ENCODE peak calls at places on chromosomes 5 and 9, in six cellular contexts. One of them, this sample, is unnamed.

GRCh38 chr5:179823937-179824744 is 3.4 kb downstream of the SQSTM1 start:
- DNase-seq in A549: no peak
- DNase-seq in GM12878: no peak
- DNase-seq in K562: no peak
- DNase-seq in endothelial cell of umbilical vein: no peak
- DNase-seq in HepG2: no peak
- DNase-seq in this sample: no peak

GRCh38 chr5:132429451-132430440 is 60.2 kb downstream of the SLC22A5 start:
- DNase-seq in A549: no peak
- DNase-seq in GM12878: no peak
- DNase-seq in K562: no peak
- DNase-seq in endothelial cell of umbilical vein: no peak
- DNase-seq in HepG2: peak; percentile 33
- DNase-seq in this sample: no peak

GRCh38 chr9:116287721-116288120 is 134.1 kb downstream of the PAPPA start:
- DNase-seq in A549: no peak
- DNase-seq in GM12878: no peak
- DNase-seq in K562: no peak
- DNase-seq in endothelial cell of umbilical vein: no peak
- DNase-seq in HepG2: no peak
- DNase-seq in this sample: no peak

GRCh38 chr5:34658023-34658422 is 1.9 kb downstream of the RAI14 start:
- DNase-seq in A549: peak; percentile 82
- DNase-seq in GM12878: no peak
- DNase-seq in K562: no peak
- DNase-seq in endothelial cell of umbilical vein: no peak
- DNase-seq in HepG2: peak; percentile 10
- DNase-seq in this sample: no peak

GRCh38 chr5:154995679-154996078 is 17.9 kb upstream of the KIF4B start:
- DNase-seq in A549: no peak
- DNase-seq in GM12878: no peak
- DNase-seq in K562: no peak
- DNase-seq in endothelial cell of umbilical vein: peak; percentile 39
- DNase-seq in HepG2: no peak
- DNase-seq in this sample: peak; percentile 17

GRCh38 chr9:104028827-104029226 is 65.3 kb upstream of the SMC2 start:
- DNase-seq in A549: no peak
- DNase-seq in GM12878: no peak
- DNase-seq in K562: no peak
- DNase-seq in endothelial cell of umbilical vein: no peak
- DNase-seq in HepG2: no peak
- DNase-seq in this sample: no peak

GRCh38 chr9:83307051-83307724 is 231.0 kb downstream of the FRMD3 start:
- DNase-seq in A549: no peak
- DNase-seq in GM12878: no peak
- DNase-seq in K562: no peak
- DNase-seq in endothelial cell of umbilical vein: peak; percentile 37
- DNase-seq in HepG2: no peak
- DNase-seq in this sample: no peak

GRCh38 chr9:121743441-121744001 is 92.1 kb downstream of the DAB2IP start:
- DNase-seq in A549: peak; percentile 96
- DNase-seq in GM12878: no peak
- DNase-seq in K562: peak; percentile 26
- DNase-seq in endothelial cell of umbilical vein: peak; percentile 90
- DNase-seq in HepG2: peak; percentile 85
- DNase-seq in this sample: no peak

GRCh38 chr5:120684213-120684612 is 220.1 kb downstream of the PRR16 start:
- DNase-seq in A549: no peak
- DNase-seq in GM12878: no peak
- DNase-seq in K562: no peak
- DNase-seq in endothelial cell of umbilical vein: no peak
- DNase-seq in HepG2: no peak
- DNase-seq in this sample: peak; percentile 5

GRCh38 chr5:139294372-139295165 is 1.0 kb downstream of the MATR3 start:
- DNase-seq in A549: peak; percentile 52
- DNase-seq in GM12878: no peak
- DNase-seq in K562: peak; percentile 67
- DNase-seq in endothelial cell of umbilical vein: peak; percentile 83
- DNase-seq in HepG2: peak; percentile 56
- DNase-seq in this sample: peak; percentile 88

GRCh38 chr5:174678107-174678506 is 46.3 kb upstream of the MSX2 start:
- DNase-seq in A549: no peak
- DNase-seq in GM12878: no peak
- DNase-seq in K562: no peak
- DNase-seq in endothelial cell of umbilical vein: no peak
- DNase-seq in HepG2: no peak
- DNase-seq in this sample: no peak

GRCh38 chr5:4058899-4059298 is 463.3 kb downstream of the IRX1 start:
- DNase-seq in A549: no peak
- DNase-seq in GM12878: no peak
- DNase-seq in K562: no peak
- DNase-seq in endothelial cell of umbilical vein: no peak
- DNase-seq in HepG2: no peak
- DNase-seq in this sample: no peak

GRCh38 chr9:120558454-120558853 is 21.5 kb downstream of the CDK5RAP2 start:
- DNase-seq in A549: no peak
- DNase-seq in GM12878: no peak
- DNase-seq in K562: no peak
- DNase-seq in endothelial cell of umbilical vein: no peak
- DNase-seq in HepG2: no peak
- DNase-seq in this sample: no peak

DNA sequence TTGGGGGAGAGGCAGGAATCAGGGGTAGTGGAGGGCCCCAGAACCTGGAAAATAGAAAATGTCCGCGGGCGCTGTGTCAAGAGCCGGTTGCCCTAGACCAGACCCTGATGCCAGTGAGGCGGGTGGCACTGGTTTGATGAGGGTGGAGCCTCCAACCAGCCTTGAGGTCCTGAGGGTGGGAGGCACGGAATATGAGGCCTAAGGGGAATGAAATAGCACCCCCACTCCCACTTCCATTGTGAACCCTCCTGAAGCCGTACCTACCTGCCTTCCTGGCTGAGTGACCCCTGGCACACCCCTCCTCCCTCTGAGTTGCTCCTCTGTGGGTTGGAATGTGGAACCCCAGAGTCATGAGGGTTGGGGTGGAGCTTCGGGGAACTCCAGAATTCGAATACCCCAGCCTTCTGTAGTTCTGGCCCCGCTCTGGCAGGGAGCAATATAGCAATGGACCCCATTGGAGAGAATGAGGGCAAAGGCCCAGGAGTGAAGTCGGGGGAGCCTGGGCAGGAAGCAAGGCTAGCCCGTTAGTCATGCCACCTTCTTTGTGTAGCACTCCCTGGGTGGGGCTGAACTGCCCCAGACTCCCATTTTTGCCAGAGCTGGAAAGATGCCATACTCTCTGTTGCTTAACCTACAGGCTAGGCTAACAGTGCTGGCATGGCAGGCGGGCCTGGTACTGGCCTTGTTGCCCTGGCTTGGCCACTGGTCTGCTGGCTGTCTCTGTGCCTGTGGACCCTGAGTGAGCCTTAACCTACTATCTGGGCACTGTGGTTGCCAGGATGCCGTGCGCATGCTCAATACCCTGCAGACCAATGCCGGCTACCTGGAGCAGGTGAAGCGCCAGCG is 1.0 kb downstream of the FPGS start:
- DNase-seq in A549: peak; percentile 64
- DNase-seq in GM12878: no peak
- DNase-seq in K562: no peak
- DNase-seq in endothelial cell of umbilical vein: no peak
- DNase-seq in HepG2: no peak
- DNase-seq in this sample: peak; percentile 38
- TF ChIP-seq MYC in A549: no peak
- TF ChIP-seq MYC in GM12878: no peak
- TF ChIP-seq MYC in K562: no peak
- TF ChIP-seq MYC in endothelial cell of umbilical vein: no peak
- TF ChIP-seq MYC in HepG2: no peak
- TF ChIP-seq MYC in this sample: no peak

GRCh38 chr9:137168907-137169763 is 716 bp downstream of the LRRC26 start:
- DNase-seq in A549: peak; percentile 74
- DNase-seq in GM12878: no peak
- DNase-seq in K562: no peak
- DNase-seq in endothelial cell of umbilical vein: peak; percentile 39
- DNase-seq in HepG2: peak; percentile 32
- DNase-seq in this sample: peak; percentile 32
- TF ChIP-seq MAX in A549: peak; percentile 71
- TF ChIP-seq MAX in GM12878: no peak
- TF ChIP-seq MAX in K562: no peak
- TF ChIP-seq MAX in endothelial cell of umbilical vein: no peak
- TF ChIP-seq MAX in HepG2: peak; percentile 46
- TF ChIP-seq MAX in this sample: no peak

GRCh38 chr9:12784461-12785250 is 9.8 kb downstream of the LURAP1L start:
- DNase-seq in A549: peak; percentile 44
- DNase-seq in GM12878: no peak
- DNase-seq in K562: no peak
- DNase-seq in endothelial cell of umbilical vein: peak; percentile 35
- DNase-seq in HepG2: peak; percentile 96
- DNase-seq in this sample: peak; percentile 28

GRCh38 chr9:12783767-12784460 is 9.1 kb downstream of the LURAP1L start:
- DNase-seq in A549: no peak
- DNase-seq in GM12878: no peak
- DNase-seq in K562: no peak
- DNase-seq in endothelial cell of umbilical vein: no peak
- DNase-seq in HepG2: no peak
- DNase-seq in this sample: no peak

GRCh38 chr9:12785251-12785880 is 10.5 kb downstream of the LURAP1L start:
- DNase-seq in A549: no peak
- DNase-seq in GM12878: no peak
- DNase-seq in K562: no peak
- DNase-seq in endothelial cell of umbilical vein: no peak
- DNase-seq in HepG2: no peak
- DNase-seq in this sample: no peak

GRCh38 chr9:12790026-12790425 is 15.2 kb downstream of the LURAP1L start:
- DNase-seq in A549: no peak
- DNase-seq in GM12878: no peak
- DNase-seq in K562: no peak
- DNase-seq in endothelial cell of umbilical vein: no peak
- DNase-seq in HepG2: no peak
- DNase-seq in this sample: no peak

DNA sequence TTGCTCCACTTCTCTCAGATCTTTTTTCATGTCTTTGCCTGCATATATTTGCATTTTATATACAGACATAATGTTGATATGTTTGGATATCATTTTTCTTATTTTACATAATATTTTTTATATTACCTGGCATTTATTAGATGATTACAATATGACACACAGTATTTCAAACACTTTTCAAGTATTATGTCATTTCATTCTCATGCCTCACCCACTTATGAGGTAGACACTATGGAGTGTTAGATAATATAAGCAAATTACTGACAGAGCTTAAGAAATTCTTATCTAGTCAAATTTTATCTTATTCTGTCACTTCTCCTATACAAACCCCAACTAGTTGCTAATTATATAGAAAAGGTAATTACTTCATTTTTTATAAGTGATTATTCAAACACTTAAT is 11.1 kb downstream of the LURAP1L start:
- DNase-seq in A549: no peak
- DNase-seq in GM12878: no peak
- DNase-seq in K562: no peak
- DNase-seq in endothelial cell of umbilical vein: no peak
- DNase-seq in HepG2: no peak
- DNase-seq in this sample: no peak
- TF ChIP-seq MYC in A549: no peak
- TF ChIP-seq MYC in GM12878: no peak
- TF ChIP-seq MYC in K562: no peak
- TF ChIP-seq MYC in endothelial cell of umbilical vein: no peak
- TF ChIP-seq MYC in HepG2: no peak
- TF ChIP-seq MYC in this sample: no peak

DNA sequence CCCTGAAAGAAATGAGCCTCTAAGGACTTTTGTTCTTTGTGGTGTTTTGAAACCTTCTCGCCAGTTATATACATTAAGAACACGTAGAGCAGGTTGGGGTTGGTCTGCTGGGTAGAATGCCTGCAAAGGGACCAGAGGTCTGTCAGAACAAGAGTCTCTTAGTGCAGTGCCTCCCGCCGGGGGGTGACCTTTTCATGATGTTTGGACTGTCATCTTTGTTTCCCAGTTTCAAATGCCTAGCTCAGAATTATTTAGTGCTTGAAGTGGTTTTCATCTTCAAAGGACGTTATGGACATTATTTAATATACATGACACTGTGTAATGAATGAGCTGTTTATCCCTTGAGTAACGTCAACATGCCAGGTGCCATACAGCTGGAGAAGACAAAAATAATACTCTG is 17.0 kb downstream of the TRIO start:
- DNase-seq in A549: no peak
- DNase-seq in GM12878: no peak
- DNase-seq in K562: no peak
- DNase-seq in endothelial cell of umbilical vein: no peak
- DNase-seq in HepG2: no peak
- DNase-seq in this sample: no peak
- TF ChIP-seq MAX in A549: no peak
- TF ChIP-seq MAX in GM12878: no peak
- TF ChIP-seq MAX in K562: no peak
- TF ChIP-seq MAX in endothelial cell of umbilical vein: no peak
- TF ChIP-seq MAX in HepG2: no peak
- TF ChIP-seq MAX in this sample: no peak

GRCh38 chr9:129483467-129484324 is 137.2 kb downstream of the C9orf50 start:
- DNase-seq in A549: peak; percentile 79
- DNase-seq in GM12878: no peak
- DNase-seq in K562: peak; percentile 45
- DNase-seq in endothelial cell of umbilical vein: peak; percentile 64
- DNase-seq in HepG2: no peak
- DNase-seq in this sample: peak; percentile 31
- TF ChIP-seq MYC in A549: no peak
- TF ChIP-seq MYC in GM12878: no peak
- TF ChIP-seq MYC in K562: no peak
- TF ChIP-seq MYC in endothelial cell of umbilical vein: no peak
- TF ChIP-seq MYC in HepG2: no peak
- TF ChIP-seq MYC in this sample: no peak

GRCh38 chr9:133762488-133763271 is 24.5 kb upstream of the SARDH start:
- DNase-seq in A549: no peak
- DNase-seq in GM12878: no peak
- DNase-seq in K562: no peak
- DNase-seq in endothelial cell of umbilical vein: no peak
- DNase-seq in HepG2: no peak
- DNase-seq in this sample: no peak
- TF ChIP-seq MAX in A549: no peak
- TF ChIP-seq MAX in GM12878: no peak
- TF ChIP-seq MAX in K562: no peak
- TF ChIP-seq MAX in endothelial cell of umbilical vein: no peak
- TF ChIP-seq MAX in HepG2: no peak
- TF ChIP-seq MAX in this sample: no peak

DNA sequence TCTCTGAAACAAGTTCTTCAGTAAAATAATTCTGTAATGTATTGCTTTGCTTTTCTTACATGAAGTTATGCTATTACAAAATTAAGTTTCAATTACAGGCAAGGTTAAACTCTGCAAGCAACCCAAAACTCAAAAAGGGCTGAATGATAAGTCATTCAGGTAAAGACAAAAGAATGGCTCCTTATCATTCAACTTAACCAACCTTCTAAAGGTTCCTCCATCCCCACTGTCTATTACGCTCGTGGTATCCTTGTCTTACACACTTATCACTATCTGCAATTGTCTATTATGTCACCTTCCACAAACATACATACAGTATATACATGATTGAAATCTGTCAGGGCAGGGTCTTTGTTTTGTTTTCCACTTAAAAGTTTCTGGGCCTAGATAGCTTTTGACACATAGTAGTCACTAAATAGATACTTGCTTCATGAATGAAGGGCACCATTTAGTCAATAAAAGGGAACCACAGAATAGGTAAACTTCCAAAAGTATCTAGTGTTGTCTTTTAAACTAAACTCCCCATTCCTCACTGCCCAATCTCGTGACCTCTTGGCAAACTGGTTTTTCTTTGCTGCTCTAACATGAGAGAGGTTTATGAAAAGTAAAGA is 6.9 kb downstream of the RPL37 start:
- DNase-seq in A549: no peak
- DNase-seq in GM12878: no peak
- DNase-seq in K562: no peak
- DNase-seq in endothelial cell of umbilical vein: no peak
- DNase-seq in HepG2: no peak
- DNase-seq in this sample: no peak
- TF ChIP-seq MYC in A549: no peak
- TF ChIP-seq MYC in GM12878: no peak
- TF ChIP-seq MYC in K562: no peak
- TF ChIP-seq MYC in endothelial cell of umbilical vein: no peak
- TF ChIP-seq MYC in HepG2: no peak
- TF ChIP-seq MYC in this sample: no peak

This sample was measured in NB4.